ENCODE peak calls at places on chromosomes 5 and 9, in ten cellular contexts. One of them, this sample, is unnamed.

GRCh38 chr9:79610019-79610760 is 38.4 kb downstream of the TLE4 start:
- DNase-seq in right atrium auricular region: no peak
- DNase-seq in SK-N-SH: peak; percentile 40
- DNase-seq in M059J: peak; percentile 88
- DNase-seq in SHP77: no peak
- DNase-seq in iPS-NIHi11: no peak
- DNase-seq in naive thymus-derived CD4-positive, alpha-beta T cell: no peak
- DNase-seq in GM13977: no peak
- DNase-seq in NCI-H345: no peak
- DNase-seq in globus pallidus: no peak
- DNase-seq in this sample: no peak

GRCh38 chr9:81492710-81493447 is 196.5 kb downstream of the TLE1 start:
- DNase-seq in NCI-H345: no peak
- DNase-seq in SHP77: no peak
- DNase-seq in SK-N-SH: no peak
- DNase-seq in GM13977: no peak
- DNase-seq in iPS-NIHi11: no peak
- DNase-seq in naive thymus-derived CD4-positive, alpha-beta T cell: no peak
- DNase-seq in globus pallidus: no peak
- DNase-seq in right atrium auricular region: no peak
- DNase-seq in M059J: peak; percentile 98
- DNase-seq in this sample: no peak

GRCh38 chr9:86842573-86842972 is 104.7 kb downstream of the GAS1 start:
- DNase-seq in right atrium auricular region: no peak
- DNase-seq in naive thymus-derived CD4-positive, alpha-beta T cell: no peak
- DNase-seq in globus pallidus: no peak
- DNase-seq in GM13977: no peak
- DNase-seq in M059J: no peak
- DNase-seq in NCI-H345: no peak
- DNase-seq in iPS-NIHi11: no peak
- DNase-seq in SHP77: no peak
- DNase-seq in SK-N-SH: no peak
- DNase-seq in this sample: no peak

GRCh38 chr9:26012797-26013594 is 334.8 kb upstream of the TUSC1 start:
- DNase-seq in NCI-H345: no peak
- DNase-seq in SHP77: no peak
- DNase-seq in naive thymus-derived CD4-positive, alpha-beta T cell: no peak
- DNase-seq in right atrium auricular region: no peak
- DNase-seq in SK-N-SH: no peak
- DNase-seq in M059J: peak; percentile 88
- DNase-seq in iPS-NIHi11: no peak
- DNase-seq in globus pallidus: no peak
- DNase-seq in GM13977: no peak
- DNase-seq in this sample: no peak

GRCh38 chr5:1134478-1134877 is 22.6 kb upstream of the SLC12A7 start:
- DNase-seq in globus pallidus: no peak
- DNase-seq in naive thymus-derived CD4-positive, alpha-beta T cell: no peak
- DNase-seq in GM13977: peak; percentile 71
- DNase-seq in SK-N-SH: no peak
- DNase-seq in NCI-H345: no peak
- DNase-seq in right atrium auricular region: no peak
- DNase-seq in iPS-NIHi11: no peak
- DNase-seq in SHP77: no peak
- DNase-seq in M059J: no peak
- DNase-seq in this sample: no peak

GRCh38 chr9:136052991-136053756 is 41.9 kb downstream of the NACC2 start:
- DNase-seq in SK-N-SH: peak; percentile 50
- DNase-seq in naive thymus-derived CD4-positive, alpha-beta T cell: no peak
- DNase-seq in NCI-H345: no peak
- DNase-seq in GM13977: peak; percentile 15
- DNase-seq in iPS-NIHi11: no peak
- DNase-seq in SHP77: peak; percentile 26
- DNase-seq in right atrium auricular region: no peak
- DNase-seq in globus pallidus: peak; percentile 53
- DNase-seq in M059J: peak; percentile 37
- DNase-seq in this sample: peak; percentile 36

GRCh38 chr5:142295084-142295758 is 29.6 kb downstream of the SPRY4 start:
- DNase-seq in naive thymus-derived CD4-positive, alpha-beta T cell: no peak
- DNase-seq in globus pallidus: no peak
- DNase-seq in right atrium auricular region: no peak
- DNase-seq in M059J: no peak
- DNase-seq in SK-N-SH: no peak
- DNase-seq in SHP77: no peak
- DNase-seq in iPS-NIHi11: peak; percentile 55
- DNase-seq in GM13977: no peak
- DNase-seq in NCI-H345: no peak
- DNase-seq in this sample: no peak

GRCh38 chr5:78547731-78548189 is 100.8 kb downstream of the LHFPL2 start:
- DNase-seq in NCI-H345: no peak
- DNase-seq in naive thymus-derived CD4-positive, alpha-beta T cell: no peak
- DNase-seq in SK-N-SH: no peak
- DNase-seq in iPS-NIHi11: no peak
- DNase-seq in M059J: no peak
- DNase-seq in globus pallidus: no peak
- DNase-seq in SHP77: no peak
- DNase-seq in right atrium auricular region: peak; percentile 94
- DNase-seq in GM13977: no peak
- DNase-seq in this sample: peak; percentile 55

GRCh38 chr5:67246108-67246507 is 49.5 kb upstream of the CD180 start:
- DNase-seq in M059J: peak; percentile 65
- DNase-seq in iPS-NIHi11: peak; percentile 40
- DNase-seq in SK-N-SH: peak; percentile 34
- DNase-seq in globus pallidus: peak; percentile 90
- DNase-seq in GM13977: peak; percentile 30
- DNase-seq in naive thymus-derived CD4-positive, alpha-beta T cell: peak; percentile 51
- DNase-seq in SHP77: peak; percentile 31
- DNase-seq in NCI-H345: peak; percentile 63
- DNase-seq in right atrium auricular region: no peak
- DNase-seq in this sample: no peak

GRCh38 chr5:168553377-168554130 is 24.4 kb downstream of the FBLL1 start:
- DNase-seq in SHP77: no peak
- DNase-seq in SK-N-SH: no peak
- DNase-seq in iPS-NIHi11: no peak
- DNase-seq in GM13977: no peak
- DNase-seq in right atrium auricular region: no peak
- DNase-seq in naive thymus-derived CD4-positive, alpha-beta T cell: no peak
- DNase-seq in NCI-H345: no peak
- DNase-seq in M059J: no peak
- DNase-seq in globus pallidus: no peak
- DNase-seq in this sample: no peak

GRCh38 chr5:94690778-94691177 is 72.3 kb downstream of the SLF1 start:
- DNase-seq in naive thymus-derived CD4-positive, alpha-beta T cell: no peak
- DNase-seq in globus pallidus: no peak
- DNase-seq in NCI-H345: peak; percentile 12
- DNase-seq in SHP77: peak; percentile 21
- DNase-seq in SK-N-SH: no peak
- DNase-seq in iPS-NIHi11: no peak
- DNase-seq in M059J: no peak
- DNase-seq in right atrium auricular region: no peak
- DNase-seq in GM13977: no peak
- DNase-seq in this sample: no peak

GRCh38 chr5:33423018-33423630 is 17.6 kb upstream of the TARS1 start:
- DNase-seq in NCI-H345: no peak
- DNase-seq in GM13977: no peak
- DNase-seq in M059J: peak; percentile 50
- DNase-seq in iPS-NIHi11: no peak
- DNase-seq in SK-N-SH: no peak
- DNase-seq in SHP77: peak; percentile 35
- DNase-seq in globus pallidus: peak; percentile 15
- DNase-seq in naive thymus-derived CD4-positive, alpha-beta T cell: no peak
- DNase-seq in right atrium auricular region: no peak
- DNase-seq in this sample: no peak

GRCh38 chr5:4868140-4868735 is 271.9 kb upstream of the ADAMTS16 start:
- DNase-seq in naive thymus-derived CD4-positive, alpha-beta T cell: no peak
- DNase-seq in globus pallidus: peak; percentile 37
- DNase-seq in M059J: peak; percentile 58
- DNase-seq in NCI-H345: peak; percentile 20
- DNase-seq in iPS-NIHi11: peak; percentile 84
- DNase-seq in right atrium auricular region: no peak
- DNase-seq in GM13977: peak; percentile 85
- DNase-seq in SHP77: peak; percentile 53
- DNase-seq in SK-N-SH: peak; percentile 85
- DNase-seq in this sample: peak; percentile 78

GRCh38 chr5:154309805-154310204 is 119.3 kb downstream of the GALNT10 start:
- DNase-seq in SK-N-SH: no peak
- DNase-seq in globus pallidus: no peak
- DNase-seq in naive thymus-derived CD4-positive, alpha-beta T cell: no peak
- DNase-seq in iPS-NIHi11: no peak
- DNase-seq in right atrium auricular region: no peak
- DNase-seq in NCI-H345: no peak
- DNase-seq in SHP77: no peak
- DNase-seq in M059J: peak; percentile 86
- DNase-seq in GM13977: no peak
- DNase-seq in this sample: no peak

GRCh38 chr5:159642379-159642778 is 273.9 kb upstream of the ADRA1B start:
- DNase-seq in iPS-NIHi11: no peak
- DNase-seq in NCI-H345: no peak
- DNase-seq in SK-N-SH: no peak
- DNase-seq in naive thymus-derived CD4-positive, alpha-beta T cell: no peak
- DNase-seq in globus pallidus: no peak
- DNase-seq in GM13977: no peak
- DNase-seq in SHP77: no peak
- DNase-seq in M059J: no peak
- DNase-seq in right atrium auricular region: no peak
- DNase-seq in this sample: no peak

GRCh38 chr9:131013771-131014676 is 5.0 kb downstream of the LAMC3 start:
- DNase-seq in iPS-NIHi11: no peak
- DNase-seq in globus pallidus: no peak
- DNase-seq in NCI-H345: no peak
- DNase-seq in SHP77: no peak
- DNase-seq in SK-N-SH: no peak
- DNase-seq in naive thymus-derived CD4-positive, alpha-beta T cell: no peak
- DNase-seq in right atrium auricular region: no peak
- DNase-seq in M059J: no peak
- DNase-seq in GM13977: no peak
- DNase-seq in this sample: no peak

GRCh38 chr5:143673676-143674468 is 138.1 kb upstream of the HMHB1 start:
- DNase-seq in M059J: no peak
- DNase-seq in iPS-NIHi11: no peak
- DNase-seq in right atrium auricular region: no peak
- DNase-seq in SHP77: no peak
- DNase-seq in naive thymus-derived CD4-positive, alpha-beta T cell: no peak
- DNase-seq in GM13977: no peak
- DNase-seq in globus pallidus: no peak
- DNase-seq in NCI-H345: peak; percentile 56
- DNase-seq in SK-N-SH: no peak
- DNase-seq in this sample: no peak

GRCh38 chr9:35350827-35351549 is 138.9 kb upstream of the RUSC2 start:
- DNase-seq in right atrium auricular region: no peak
- DNase-seq in SHP77: no peak
- DNase-seq in GM13977: no peak
- DNase-seq in iPS-NIHi11: no peak
- DNase-seq in naive thymus-derived CD4-positive, alpha-beta T cell: no peak
- DNase-seq in globus pallidus: no peak
- DNase-seq in SK-N-SH: no peak
- DNase-seq in NCI-H345: no peak
- DNase-seq in M059J: peak; percentile 79
- DNase-seq in this sample: no peak

GRCh38 chr9:5568868-5569267 is 58.5 kb downstream of the PDCD1LG2 start:
- DNase-seq in SK-N-SH: no peak
- DNase-seq in NCI-H345: no peak
- DNase-seq in right atrium auricular region: no peak
- DNase-seq in GM13977: no peak
- DNase-seq in globus pallidus: no peak
- DNase-seq in M059J: no peak
- DNase-seq in iPS-NIHi11: no peak
- DNase-seq in naive thymus-derived CD4-positive, alpha-beta T cell: no peak
- DNase-seq in SHP77: no peak
- DNase-seq in this sample: no peak

GRCh38 chr5:163177971-163178370 is 259.4 kb upstream of the CCNG1 start:
- DNase-seq in GM13977: no peak
- DNase-seq in iPS-NIHi11: no peak
- DNase-seq in NCI-H345: no peak
- DNase-seq in SHP77: no peak
- DNase-seq in naive thymus-derived CD4-positive, alpha-beta T cell: no peak
- DNase-seq in right atrium auricular region: no peak
- DNase-seq in M059J: no peak
- DNase-seq in globus pallidus: no peak
- DNase-seq in SK-N-SH: no peak
- DNase-seq in this sample: no peak

GRCh38 chr9:38036359-38037084 is 32.5 kb downstream of the SHB start:
- DNase-seq in NCI-H345: no peak
- DNase-seq in SK-N-SH: no peak
- DNase-seq in naive thymus-derived CD4-positive, alpha-beta T cell: no peak
- DNase-seq in GM13977: no peak
- DNase-seq in right atrium auricular region: no peak
- DNase-seq in SHP77: no peak
- DNase-seq in M059J: peak; percentile 75
- DNase-seq in globus pallidus: no peak
- DNase-seq in iPS-NIHi11: no peak
- DNase-seq in this sample: no peak

GRCh38 chr5:85266692-85267091 is 882.0 kb upstream of the EDIL3 start:
- DNase-seq in NCI-H345: no peak
- DNase-seq in M059J: no peak
- DNase-seq in right atrium auricular region: no peak
- DNase-seq in GM13977: no peak
- DNase-seq in SHP77: no peak
- DNase-seq in naive thymus-derived CD4-positive, alpha-beta T cell: no peak
- DNase-seq in SK-N-SH: no peak
- DNase-seq in globus pallidus: no peak
- DNase-seq in iPS-NIHi11: no peak
- DNase-seq in this sample: no peak

GRCh38 chr9:87567566-87567965 is 69.9 kb downstream of the DAPK1 start:
- DNase-seq in naive thymus-derived CD4-positive, alpha-beta T cell: no peak
- DNase-seq in NCI-H345: no peak
- DNase-seq in GM13977: no peak
- DNase-seq in iPS-NIHi11: no peak
- DNase-seq in SK-N-SH: no peak
- DNase-seq in SHP77: no peak
- DNase-seq in globus pallidus: no peak
- DNase-seq in right atrium auricular region: no peak
- DNase-seq in M059J: peak; percentile 96
- DNase-seq in this sample: no peak

GRCh38 chr9:94511134-94511942 is 43.5 kb upstream of the PCAT7 start:
- DNase-seq in GM13977: no peak
- DNase-seq in right atrium auricular region: no peak
- DNase-seq in M059J: peak; percentile 22
- DNase-seq in SK-N-SH: no peak
- DNase-seq in naive thymus-derived CD4-positive, alpha-beta T cell: no peak
- DNase-seq in SHP77: no peak
- DNase-seq in iPS-NIHi11: no peak
- DNase-seq in globus pallidus: no peak
- DNase-seq in NCI-H345: no peak
- DNase-seq in this sample: no peak

GRCh38 chr5:31918739-31919138 is 255.4 kb downstream of the GOLPH3 start:
- DNase-seq in globus pallidus: no peak
- DNase-seq in GM13977: no peak
- DNase-seq in SK-N-SH: peak; percentile 47
- DNase-seq in iPS-NIHi11: no peak
- DNase-seq in M059J: no peak
- DNase-seq in SHP77: no peak
- DNase-seq in right atrium auricular region: no peak
- DNase-seq in NCI-H345: no peak
- DNase-seq in naive thymus-derived CD4-positive, alpha-beta T cell: no peak
- DNase-seq in this sample: no peak

GRCh38 chr9:127509261-127509954 is 58.1 kb downstream of the LRSAM1 start:
- DNase-seq in SK-N-SH: no peak
- DNase-seq in M059J: no peak
- DNase-seq in SHP77: no peak
- DNase-seq in iPS-NIHi11: no peak
- DNase-seq in right atrium auricular region: no peak
- DNase-seq in GM13977: no peak
- DNase-seq in naive thymus-derived CD4-positive, alpha-beta T cell: no peak
- DNase-seq in globus pallidus: no peak
- DNase-seq in NCI-H345: no peak
- DNase-seq in this sample: no peak

GRCh38 chr5:13987843-13988464 is 43.5 kb upstream of the DNAH5 start:
- DNase-seq in iPS-NIHi11: peak; percentile 74
- DNase-seq in globus pallidus: peak; percentile 24
- DNase-seq in M059J: peak; percentile 83
- DNase-seq in right atrium auricular region: peak; percentile 70
- DNase-seq in SHP77: peak; percentile 73
- DNase-seq in GM13977: peak; percentile 58
- DNase-seq in NCI-H345: peak; percentile 58
- DNase-seq in SK-N-SH: peak; percentile 73
- DNase-seq in naive thymus-derived CD4-positive, alpha-beta T cell: no peak
- DNase-seq in this sample: peak; percentile 73